ENCODE peak calls at places on chromosomes 4 and X, in four cellular contexts. One of them, this sample, is unnamed.

GRCh38 chr4:95213361-95213760 is 335.4 kb downstream of the UNC5C start:
- DNase-seq in uterus: no peak
- DNase-seq in colonic mucosa: no peak
- DNase-seq in A549: no peak
- DNase-seq in this sample: no peak

GRCh38 chr4:88957570-88957969 is 99.4 kb downstream of the FAM13A start:
- DNase-seq in A549: no peak
- DNase-seq in colonic mucosa: no peak
- DNase-seq in uterus: no peak
- DNase-seq in this sample: no peak

GRCh38 chrX:19862634-19863236 is 24.7 kb downstream of the SH3KBP1 start:
- DNase-seq in A549: no peak
- DNase-seq in colonic mucosa: no peak
- DNase-seq in uterus: no peak
- DNase-seq in this sample: no peak

GRCh38 chr4:15376594-15376993 is 51.2 kb upstream of the C1QTNF7 start:
- DNase-seq in colonic mucosa: no peak
- DNase-seq in A549: peak; percentile 4
- DNase-seq in uterus: no peak
- DNase-seq in this sample: no peak

GRCh38 chrX:15834827-15835595 is 19.6 kb downstream of the AP1S2 start:
- DNase-seq in A549: no peak
- DNase-seq in uterus: no peak
- DNase-seq in colonic mucosa: no peak
- DNase-seq in this sample: no peak

GRCh38 chr4:94726524-94727123 is 31.1 kb upstream of the BMPR1B start:
- DNase-seq in uterus: no peak
- DNase-seq in colonic mucosa: no peak
- DNase-seq in A549: no peak
- DNase-seq in this sample: no peak

GRCh38 chr4:145618210-145618911 is 824 bp upstream of the MMAA start:
- DNase-seq in uterus: no peak
- DNase-seq in colonic mucosa: peak; percentile 30
- DNase-seq in A549: peak; percentile 9
- DNase-seq in this sample: no peak

GRCh38 chrX:87526281-87526680 is 8.7 kb downstream of the KLHL4 start:
- DNase-seq in colonic mucosa: no peak
- DNase-seq in uterus: no peak
- DNase-seq in A549: no peak
- DNase-seq in this sample: no peak

GRCh38 chrX:85955510-85955909 is 91.8 kb downstream of the CHM start:
- DNase-seq in A549: no peak
- DNase-seq in colonic mucosa: no peak
- DNase-seq in uterus: no peak
- DNase-seq in this sample: no peak

GRCh38 chr4:38193464-38193863 is 233.3 kb downstream of the PTTG2 start:
- DNase-seq in colonic mucosa: no peak
- DNase-seq in A549: no peak
- DNase-seq in uterus: no peak
- DNase-seq in this sample: no peak

GRCh38 chr4:183876268-183876934 is 28.7 kb upstream of the STOX2 start:
- DNase-seq in colonic mucosa: no peak
- DNase-seq in A549: peak; percentile 62
- DNase-seq in uterus: peak; percentile 74
- DNase-seq in this sample: peak; percentile 81

GRCh38 chr4:48047421-48047844 is 30.9 kb downstream of the NIPAL1 start:
- DNase-seq in uterus: no peak
- DNase-seq in colonic mucosa: peak; percentile 36
- DNase-seq in A549: no peak
- DNase-seq in this sample: no peak

GRCh38 chrX:11109968-11110367 is 1.2 kb upstream of the HCCS start:
- DNase-seq in uterus: no peak
- DNase-seq in colonic mucosa: no peak
- DNase-seq in A549: no peak
- DNase-seq in this sample: no peak

GRCh38 chrX:48794993-48795501 is 6.8 kb upstream of the HDAC6 start:
- DNase-seq in colonic mucosa: no peak
- DNase-seq in A549: peak; percentile 38
- DNase-seq in uterus: no peak
- DNase-seq in this sample: no peak

GRCh38 chr4:189124149-189124758 is 816.4 kb upstream of the FRG1 start:
- DNase-seq in A549: peak; percentile 58
- DNase-seq in uterus: no peak
- DNase-seq in colonic mucosa: no peak
- DNase-seq in this sample: peak; percentile 16

GRCh38 chr4:54227261-54228063 is 1.6 kb upstream of the PDGFRA start:
- DNase-seq in colonic mucosa: no peak
- DNase-seq in uterus: no peak
- DNase-seq in A549: peak; percentile 44
- DNase-seq in this sample: no peak

GRCh38 chr4:122921971-122922876 is at the start of gene NUDT6:
- DNase-seq in A549: peak; percentile 74
- DNase-seq in uterus: peak; percentile 46
- DNase-seq in colonic mucosa: peak; percentile 78
- DNase-seq in this sample: peak; percentile 54

GRCh38 chr4:144449623-144450022 is 196.3 kb upstream of the HHIP start:
- DNase-seq in uterus: no peak
- DNase-seq in A549: no peak
- DNase-seq in colonic mucosa: peak; percentile 18
- DNase-seq in this sample: no peak

GRCh38 chr4:135238940-135239339 is 1037.4 kb upstream of the PABPC4L start:
- DNase-seq in uterus: no peak
- DNase-seq in A549: no peak
- DNase-seq in colonic mucosa: no peak
- DNase-seq in this sample: no peak

GRCh38 chr4:111066001-111066400 is 443.1 kb upstream of the PITX2 start:
- DNase-seq in A549: no peak
- DNase-seq in uterus: no peak
- DNase-seq in colonic mucosa: no peak
- DNase-seq in this sample: no peak

GRCh38 chr4:81758865-81759264 is 287.2 kb upstream of the RASGEF1B start:
- DNase-seq in uterus: no peak
- DNase-seq in A549: no peak
- DNase-seq in colonic mucosa: no peak
- DNase-seq in this sample: no peak

GRCh38 chr4:22500128-22500611 is 15.7 kb downstream of the ADGRA3 start:
- DNase-seq in A549: no peak
- DNase-seq in colonic mucosa: peak; percentile 58
- DNase-seq in uterus: no peak
- DNase-seq in this sample: no peak

GRCh38 chrX:97639526-97639925 is 755.8 kb downstream of the RPA4 start:
- DNase-seq in colonic mucosa: no peak
- DNase-seq in uterus: no peak
- DNase-seq in A549: no peak
- DNase-seq in this sample: no peak

GRCh38 chr4:14887842-14888433 is 114.3 kb upstream of the CPEB2 start:
- DNase-seq in colonic mucosa: no peak
- DNase-seq in uterus: no peak
- DNase-seq in A549: no peak
- DNase-seq in this sample: no peak

GRCh38 chr4:127400736-127401346 is 231.9 kb upstream of the INTU start:
- DNase-seq in A549: peak; percentile 66
- DNase-seq in colonic mucosa: peak; percentile 56
- DNase-seq in uterus: peak; percentile 19
- DNase-seq in this sample: no peak

GRCh38 chr4:150583287-150584197 is 1.6 kb downstream of the MAB21L2 start:
- DNase-seq in uterus: no peak
- DNase-seq in colonic mucosa: no peak
- DNase-seq in A549: no peak
- DNase-seq in this sample: no peak

GRCh38 chrX:675279-675886 is 44.8 kb downstream of the SHOX start:
- DNase-seq in colonic mucosa: no peak
- DNase-seq in uterus: no peak
- DNase-seq in A549: no peak
- DNase-seq in this sample: no peak

GRCh38 chrX:17014216-17014615 is 67.8 kb downstream of the REPS2 start:
- DNase-seq in colonic mucosa: no peak
- DNase-seq in A549: no peak
- DNase-seq in uterus: no peak
- DNase-seq in this sample: no peak

GRCh38 chr4:137981277-137981676 is 260.9 kb downstream of the SLC7A11 start:
- DNase-seq in A549: peak; percentile 11
- DNase-seq in uterus: no peak
- DNase-seq in colonic mucosa: no peak
- DNase-seq in this sample: no peak

GRCh38 chr4:76206222-76206942 is 7.2 kb downstream of the SCARB2 start:
- DNase-seq in colonic mucosa: peak; percentile 16
- DNase-seq in uterus: peak; percentile 40
- DNase-seq in A549: no peak
- DNase-seq in this sample: no peak

GRCh38 chr4:38563703-38564490 is 100.1 kb upstream of the KLF3 start:
- DNase-seq in colonic mucosa: no peak
- DNase-seq in A549: no peak
- DNase-seq in uterus: no peak
- DNase-seq in this sample: no peak

GRCh38 chr4:3862640-3863420 is 96.6 kb downstream of the ADRA2C start:
- DNase-seq in colonic mucosa: no peak
- DNase-seq in A549: no peak
- DNase-seq in uterus: peak; percentile 25
- DNase-seq in this sample: no peak

GRCh38 chr4:177945235-177945634 is 503.0 kb upstream of the AGA start:
- DNase-seq in colonic mucosa: no peak
- DNase-seq in uterus: no peak
- DNase-seq in A549: no peak
- DNase-seq in this sample: no peak

GRCh38 chrX:118566359-118566758 is 70.7 kb downstream of the DOCK11 start:
- DNase-seq in A549: no peak
- DNase-seq in uterus: no peak
- DNase-seq in colonic mucosa: no peak
- DNase-seq in this sample: no peak

GRCh38 chr4:145879598-145879997 is 59.0 kb downstream of the ZNF827 start:
- DNase-seq in A549: no peak
- DNase-seq in uterus: peak; percentile 49
- DNase-seq in colonic mucosa: no peak
- DNase-seq in this sample: no peak

GRCh38 chr4:77240469-77241066 is 83.6 kb downstream of the CCNG2 start:
- DNase-seq in A549: peak; percentile 39
- DNase-seq in colonic mucosa: peak; percentile 68
- DNase-seq in uterus: no peak
- DNase-seq in this sample: peak; percentile 54

GRCh38 chrX:39258331-39258730 is 457.1 kb downstream of the MID1IP1 start:
- DNase-seq in colonic mucosa: no peak
- DNase-seq in A549: no peak
- DNase-seq in uterus: no peak
- DNase-seq in this sample: no peak

GRCh38 chr4:102554482-102554881 is 53.3 kb downstream of the NFKB1 start:
- DNase-seq in colonic mucosa: no peak
- DNase-seq in uterus: peak; percentile 74
- DNase-seq in A549: no peak
- DNase-seq in this sample: no peak
- H3K4me1 ChIP-seq in colonic mucosa: peaks cover 3% of the 10 kb centered on the region
- H3K4me1 ChIP-seq in uterus: no peaks in the 10 kb centered on the region
- H3K4me1 ChIP-seq in A549: peaks cover 8% of the 10 kb centered on the region
- H3K4me1 ChIP-seq in this sample: peaks cover 17% of the 10 kb centered on the region

GRCh38 chr4:40953253-40954118 is 203.7 kb downstream of the NSUN7 start:
- DNase-seq in uterus: no peak
- DNase-seq in colonic mucosa: no peak
- DNase-seq in A549: no peak
- DNase-seq in this sample: no peak

GRCh38 chr4:40954119-40954668 is 204.4 kb downstream of the NSUN7 start:
- DNase-seq in colonic mucosa: no peak
- DNase-seq in uterus: no peak
- DNase-seq in A549: no peak
- DNase-seq in this sample: no peak

GRCh38 chr4:40956726-40957255 is 207.0 kb downstream of the NSUN7 start:
- DNase-seq in colonic mucosa: no peak
- DNase-seq in uterus: no peak
- DNase-seq in A549: no peak
- DNase-seq in this sample: no peak

GRCh38 chr4:40960926-40961325 is 211.2 kb downstream of the NSUN7 start:
- DNase-seq in uterus: no peak
- DNase-seq in colonic mucosa: no peak
- DNase-seq in A549: no peak
- DNase-seq in this sample: no peak

GRCh38 chr4:40957281-40957680 is 207.5 kb downstream of the NSUN7 start:
- DNase-seq in colonic mucosa: no peak
- DNase-seq in uterus: no peak
- DNase-seq in A549: no peak
- DNase-seq in this sample: no peak
- H3K4me3 ChIP-seq in colonic mucosa: no peak overlapping the region
- H3K4me3 ChIP-seq in uterus: no peak overlapping the region
- H3K4me3 ChIP-seq in A549: no peak overlapping the region
- H3K4me3 ChIP-seq in this sample: no peak overlapping the region

DNA sequence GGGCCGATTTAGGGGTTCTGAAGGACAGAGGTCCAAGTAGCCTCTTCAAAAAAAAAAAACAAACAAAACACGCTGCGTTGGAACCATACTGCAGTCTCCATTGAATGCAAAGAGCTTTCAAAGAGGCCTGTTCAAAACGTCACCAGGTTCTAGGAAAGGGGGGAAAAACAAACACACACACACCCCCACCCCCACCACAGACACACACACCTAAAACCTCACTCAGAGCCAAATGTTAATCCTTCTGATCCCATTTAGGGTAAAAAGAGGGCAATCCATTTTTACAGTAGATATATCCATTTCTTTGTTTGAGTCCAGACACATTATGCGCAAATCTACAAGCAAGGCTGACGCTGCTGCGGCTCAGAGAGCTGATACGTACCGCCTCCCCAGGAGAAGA is 1.4 kb downstream of the NKRF start:
- DNase-seq in colonic mucosa: no peak
- DNase-seq in A549: no peak
- DNase-seq in uterus: no peak
- DNase-seq in this sample: no peak
- H3K27ac ChIP-seq in colonic mucosa: no peak overlapping the region
- H3K27ac ChIP-seq in A549: peak overlapping the region; percentile 99
- H3K27ac ChIP-seq in uterus: peak overlapping the region; percentile 97
- H3K27ac ChIP-seq in this sample: no peak overlapping the region

GRCh38 chr4:6929735-6930464 is 20.3 kb downstream of the TBC1D14 start:
- DNase-seq in uterus: no peak
- DNase-seq in A549: no peak
- DNase-seq in colonic mucosa: peak; percentile 75
- DNase-seq in this sample: no peak

GRCh38 chr4:6926681-6927478 is 17.3 kb downstream of the TBC1D14 start:
- DNase-seq in uterus: no peak
- DNase-seq in colonic mucosa: peak; percentile 92
- DNase-seq in A549: no peak
- DNase-seq in this sample: peak; percentile 52

GRCh38 chr4:6926081-6926480 is 16.5 kb downstream of the TBC1D14 start:
- DNase-seq in colonic mucosa: no peak
- DNase-seq in A549: no peak
- DNase-seq in uterus: no peak
- DNase-seq in this sample: no peak

GRCh38 chr4:6929339-6929734 is 19.7 kb downstream of the TBC1D14 start:
- DNase-seq in colonic mucosa: peak; percentile 44
- DNase-seq in uterus: no peak
- DNase-seq in A549: no peak
- DNase-seq in this sample: no peak

DNA sequence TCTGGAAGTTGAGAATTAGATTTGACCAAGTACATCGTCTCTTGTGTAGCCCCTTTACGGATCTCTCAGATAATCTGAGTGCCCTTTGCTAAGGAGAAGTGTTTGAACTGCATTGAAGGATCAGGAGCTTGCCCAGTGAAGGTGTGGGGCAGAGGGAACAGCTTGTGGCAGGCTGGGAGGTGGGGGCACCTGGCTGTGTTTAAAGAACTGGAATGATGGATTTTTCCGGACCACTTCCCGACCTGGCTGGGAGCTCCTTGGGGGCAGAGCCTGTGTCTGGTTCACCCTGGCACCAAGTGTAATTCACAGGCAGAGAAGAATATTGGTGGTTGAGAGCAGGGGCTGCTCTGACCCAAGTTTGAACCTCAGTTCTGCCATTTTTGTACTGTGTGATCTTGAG is 18.4 kb downstream of the TBC1D14 start:
- DNase-seq in colonic mucosa: no peak
- DNase-seq in uterus: no peak
- DNase-seq in A549: no peak
- DNase-seq in this sample: no peak
- H3K4me1 ChIP-seq in colonic mucosa: peaks cover 39% of the 10 kb centered on the region
- H3K4me1 ChIP-seq in uterus: peaks cover 7% of the 10 kb centered on the region
- H3K4me1 ChIP-seq in A549: no peaks in the 10 kb centered on the region
- H3K4me1 ChIP-seq in this sample: no peaks in the 10 kb centered on the region